ENCODE peak calls at places on chromosomes 1 and 21, in seven cellular contexts. One of them, this sample, is unnamed.

GRCh38 chr1:32112800-32113375 is 5.0 kb downstream of the KPNA6 start:
- DNase-seq in activated CD4-positive, alpha-beta memory T cell treated with anti-CD3 and anti-CD28 coated beads, Interleukin-2, amount 10 ng/mL, durations not matched to agents 7 days and 5 days: no peak
- DNase-seq in PC-9: no peak
- DNase-seq in GM12865: no peak
- DNase-seq in activated gamma-delta T cell treated with anti-CD3 and anti-CD28 coated beads, Interleukin-2, amount 50 U/mL, for 16 hours: no peak
- DNase-seq in EL: no peak
- DNase-seq in T-cell: no peak
- DNase-seq in this sample: no peak

GRCh38 chr1:116386042-116386441 is 13.0 kb downstream of the ATP1A1 start:
- DNase-seq in T-cell: no peak
- DNase-seq in PC-9: no peak
- DNase-seq in EL: no peak
- DNase-seq in activated gamma-delta T cell treated with anti-CD3 and anti-CD28 coated beads, Interleukin-2, amount 50 U/mL, for 16 hours: no peak
- DNase-seq in activated CD4-positive, alpha-beta memory T cell treated with anti-CD3 and anti-CD28 coated beads, Interleukin-2, amount 10 ng/mL, durations not matched to agents 7 days and 5 days: no peak
- DNase-seq in GM12865: no peak
- DNase-seq in this sample: no peak

GRCh38 chr1:20290624-20291597 is at the start of gene VWA5B1:
- DNase-seq in GM12865: no peak
- DNase-seq in EL: no peak
- DNase-seq in activated gamma-delta T cell treated with anti-CD3 and anti-CD28 coated beads, Interleukin-2, amount 50 U/mL, for 16 hours: no peak
- DNase-seq in PC-9: no peak
- DNase-seq in T-cell: no peak
- DNase-seq in activated CD4-positive, alpha-beta memory T cell treated with anti-CD3 and anti-CD28 coated beads, Interleukin-2, amount 10 ng/mL, durations not matched to agents 7 days and 5 days: no peak
- DNase-seq in this sample: peak

GRCh38 chr1:64856564-64856963 is 109.8 kb downstream of the JAK1 start:
- DNase-seq in EL: no peak
- DNase-seq in activated gamma-delta T cell treated with anti-CD3 and anti-CD28 coated beads, Interleukin-2, amount 50 U/mL, for 16 hours: no peak
- DNase-seq in GM12865: no peak
- DNase-seq in activated CD4-positive, alpha-beta memory T cell treated with anti-CD3 and anti-CD28 coated beads, Interleukin-2, amount 10 ng/mL, durations not matched to agents 7 days and 5 days: no peak
- DNase-seq in T-cell: no peak
- DNase-seq in PC-9: no peak
- DNase-seq in this sample: no peak

GRCh38 chr1:38047603-38048146 is 1.1 kb upstream of the POU3F1 start:
- DNase-seq in activated CD4-positive, alpha-beta memory T cell treated with anti-CD3 and anti-CD28 coated beads, Interleukin-2, amount 10 ng/mL, durations not matched to agents 7 days and 5 days: no peak
- DNase-seq in T-cell: no peak
- DNase-seq in PC-9: no peak
- DNase-seq in activated gamma-delta T cell treated with anti-CD3 and anti-CD28 coated beads, Interleukin-2, amount 50 U/mL, for 16 hours: no peak
- DNase-seq in EL: peak
- DNase-seq in GM12865: no peak
- DNase-seq in this sample: no peak

GRCh38 chr1:7478797-7479499 is 292.1 kb upstream of the VAMP3 start:
- DNase-seq in GM12865: peak
- DNase-seq in T-cell: no peak
- DNase-seq in EL: peak
- DNase-seq in activated CD4-positive, alpha-beta memory T cell treated with anti-CD3 and anti-CD28 coated beads, Interleukin-2, amount 10 ng/mL, durations not matched to agents 7 days and 5 days: no peak
- DNase-seq in PC-9: no peak
- DNase-seq in activated gamma-delta T cell treated with anti-CD3 and anti-CD28 coated beads, Interleukin-2, amount 50 U/mL, for 16 hours: no peak
- DNase-seq in this sample: peak

GRCh38 chr1:200967693-200968468 is 55.6 kb downstream of the KIF21B start:
- DNase-seq in EL: no peak
- DNase-seq in T-cell: no peak
- DNase-seq in GM12865: no peak
- DNase-seq in PC-9: no peak
- DNase-seq in activated gamma-delta T cell treated with anti-CD3 and anti-CD28 coated beads, Interleukin-2, amount 50 U/mL, for 16 hours: no peak
- DNase-seq in activated CD4-positive, alpha-beta memory T cell treated with anti-CD3 and anti-CD28 coated beads, Interleukin-2, amount 10 ng/mL, durations not matched to agents 7 days and 5 days: no peak
- DNase-seq in this sample: no peak

GRCh38 chr1:91798241-91798648 is 87.7 kb downstream of the TGFBR3 start:
- DNase-seq in activated CD4-positive, alpha-beta memory T cell treated with anti-CD3 and anti-CD28 coated beads, Interleukin-2, amount 10 ng/mL, durations not matched to agents 7 days and 5 days: no peak
- DNase-seq in T-cell: no peak
- DNase-seq in activated gamma-delta T cell treated with anti-CD3 and anti-CD28 coated beads, Interleukin-2, amount 50 U/mL, for 16 hours: no peak
- DNase-seq in GM12865: no peak
- DNase-seq in EL: no peak
- DNase-seq in PC-9: no peak
- DNase-seq in this sample: no peak

GRCh38 chr1:8477199-8477982 is 159.5 kb downstream of the SLC45A1 start:
- DNase-seq in T-cell: no peak
- DNase-seq in activated gamma-delta T cell treated with anti-CD3 and anti-CD28 coated beads, Interleukin-2, amount 50 U/mL, for 16 hours: no peak
- DNase-seq in EL: peak
- DNase-seq in PC-9: no peak
- DNase-seq in activated CD4-positive, alpha-beta memory T cell treated with anti-CD3 and anti-CD28 coated beads, Interleukin-2, amount 10 ng/mL, durations not matched to agents 7 days and 5 days: peak
- DNase-seq in GM12865: peak
- DNase-seq in this sample: no peak

GRCh38 chr1:209202826-209203439 is 380.6 kb upstream of the CAMK1G start:
- DNase-seq in EL: peak
- DNase-seq in PC-9: peak
- DNase-seq in GM12865: peak
- DNase-seq in activated gamma-delta T cell treated with anti-CD3 and anti-CD28 coated beads, Interleukin-2, amount 50 U/mL, for 16 hours: no peak
- DNase-seq in activated CD4-positive, alpha-beta memory T cell treated with anti-CD3 and anti-CD28 coated beads, Interleukin-2, amount 10 ng/mL, durations not matched to agents 7 days and 5 days: no peak
- DNase-seq in T-cell: no peak
- DNase-seq in this sample: no peak

GRCh38 chr21:29157084-29157483 is 26.6 kb downstream of the MAP3K7CL start:
- DNase-seq in activated CD4-positive, alpha-beta memory T cell treated with anti-CD3 and anti-CD28 coated beads, Interleukin-2, amount 10 ng/mL, durations not matched to agents 7 days and 5 days: no peak
- DNase-seq in T-cell: no peak
- DNase-seq in GM12865: no peak
- DNase-seq in EL: no peak
- DNase-seq in activated gamma-delta T cell treated with anti-CD3 and anti-CD28 coated beads, Interleukin-2, amount 50 U/mL, for 16 hours: no peak
- DNase-seq in PC-9: no peak
- DNase-seq in this sample: no peak

GRCh38 chr1:150365945-150366344 is 2.0 kb downstream of the RPRD2 start:
- DNase-seq in EL: peak
- DNase-seq in GM12865: peak
- DNase-seq in activated CD4-positive, alpha-beta memory T cell treated with anti-CD3 and anti-CD28 coated beads, Interleukin-2, amount 10 ng/mL, durations not matched to agents 7 days and 5 days: no peak
- DNase-seq in T-cell: no peak
- DNase-seq in activated gamma-delta T cell treated with anti-CD3 and anti-CD28 coated beads, Interleukin-2, amount 50 U/mL, for 16 hours: no peak
- DNase-seq in PC-9: no peak
- DNase-seq in this sample: no peak

GRCh38 chr1:21126324-21126723 is 50.4 kb downstream of the EIF4G3 start:
- DNase-seq in PC-9: peak
- DNase-seq in activated gamma-delta T cell treated with anti-CD3 and anti-CD28 coated beads, Interleukin-2, amount 50 U/mL, for 16 hours: no peak
- DNase-seq in T-cell: no peak
- DNase-seq in GM12865: no peak
- DNase-seq in EL: no peak
- DNase-seq in activated CD4-positive, alpha-beta memory T cell treated with anti-CD3 and anti-CD28 coated beads, Interleukin-2, amount 10 ng/mL, durations not matched to agents 7 days and 5 days: no peak
- DNase-seq in this sample: no peak